ENCODE peak calls at places on chromosome 7, in five cellular contexts. V is stimulated activated CD8-positive, alpha-beta memory T cell treated with anti-CD3 and anti-CD28 coated beads, Interleukin-15, amount 100 ng/mL, for 24 hours; R is GM03348; D is Calu3; K is GM18507. I is an unnamed sample.

GRCh38 chr7:69691734-69692133 is 93.5 kb downstream of the AUTS2 start:
- DNase-seq in V (no peak), R (no peak), D (no peak), K (no peak), I (no peak)

GRCh38 chr7:21767300-21767900 is 178.3 kb downstream of the CDCA7L start:
- DNase-seq in V (no peak), R (peak; percentile 9), D (peak; percentile 80), K (peak; percentile 15), I (peak; percentile 15)

GRCh38 chr7:46848944-46849343 is 733.0 kb downstream of the TNS3 start:
- DNase-seq in V (no peak), R (no peak), D (no peak), K (no peak), I (no peak)

GRCh38 chr7:35519971-35520809 is 174.7 kb downstream of the HERPUD2 start:
- DNase-seq in V (no peak), R (peak; percentile 67), D (peak; percentile 86), K (peak; percentile 50), I (peak; percentile 20)

GRCh38 chr7:25771491-25771890 is 380.5 kb upstream of the NFE2L3 start:
- DNase-seq in V (no peak), R (no peak), D (no peak), K (no peak), I (no peak)

GRCh38 chr7:114084381-114085312 is 165.8 kb upstream of the PPP1R3A start:
- DNase-seq in V (no peak), R (peak; percentile 24), D (peak; percentile 38), K (no peak), I (no peak)

GRCh38 chr7:29480934-29481625 is 82.6 kb upstream of the PRR15 start:
- DNase-seq in V (no peak), R (no peak), D (no peak), K (no peak), I (no peak)

GRCh38 chr7:74483402-74484336 is 30.0 kb downstream of the GTF2IRD1 start:
- DNase-seq in V (no peak), R (peak; percentile 53), D (no peak), K (no peak), I (no peak)

GRCh38 chr7:47423196-47423595 is 158.7 kb downstream of the TNS3 start:
- DNase-seq in V (no peak), R (no peak), D (no peak), K (no peak), I (no peak)

GRCh38 chr7:109336531-109336930 is 766.9 kb downstream of the DNAJB9 start:
- DNase-seq in V (no peak), R (no peak), D (no peak), K (no peak), I (no peak)

GRCh38 chr7:119175916-119176627 is 951.6 kb downstream of the ANKRD7 start:
- DNase-seq in V (no peak), R (peak; percentile 35), D (peak; percentile 66), K (no peak), I (peak; percentile 23)

GRCh38 chr7:151680810-151681209 is 161.1 kb upstream of the RHEB start:
- DNase-seq in V (no peak), R (peak; percentile 61), D (no peak), K (no peak), I (no peak)

GRCh38 chr7:17130281-17131059 is 168.0 kb upstream of the AHR start:
- DNase-seq in V (no peak), R (peak; percentile 51), D (peak; percentile 78), K (no peak), I (no peak)

GRCh38 chr7:132546366-132547145 is 29.7 kb downstream of the PLXNA4 start:
- DNase-seq in V (no peak), R (peak; percentile 38), D (no peak), K (no peak), I (no peak)

GRCh38 chr7:32868116-32868515 is 23.4 kb downstream of the KBTBD2 start:
- DNase-seq in V (no peak), R (no peak), D (no peak), K (no peak), I (no peak)

GRCh38 chr7:2173184-2173827 is 59.4 kb downstream of the MAD1L1 start:
- DNase-seq in V (no peak), R (no peak), D (no peak), K (no peak), I (no peak)

GRCh38 chr7:34759477-34760125 is 101.6 kb downstream of the NPSR1 start:
- DNase-seq in V (no peak), R (peak; percentile 60), D (peak; percentile 53), K (no peak), I (peak; percentile 18)

GRCh38 chr7:21028990-21029337 is 242.3 kb upstream of the SP8 start:
- DNase-seq in V (no peak), R (no peak), D (no peak), K (no peak), I (no peak)

GRCh38 chr7:27194641-27195379 is 5.1 kb downstream of the HOXA13 start:
- DNase-seq in V (no peak), R (no peak), D (no peak), K (no peak), I (no peak)

GRCh38 chr7:21944616-21945373 is 904 bp downstream of the CDCA7L start:
- DNase-seq in V (no peak), R (no peak), D (peak; percentile 88), K (no peak), I (no peak)

GRCh38 chr7:98643232-98643985 is 26.3 kb downstream of the NPTX2 start:
- DNase-seq in V (no peak), R (no peak), D (no peak), K (no peak), I (no peak)

GRCh38 chr7:67614843-67615242 is 618.2 kb downstream of the TYW1 start:
- DNase-seq in V (no peak), R (no peak), D (no peak), K (no peak), I (no peak)

GRCh38 chr7:119482209-119482608 is 790.8 kb upstream of the KCND2 start:
- DNase-seq in V (no peak), R (peak; percentile 12), D (peak; percentile 51), K (no peak), I (no peak)

GRCh38 chr7:25862993-25863726 is 288.8 kb upstream of the NFE2L3 start:
- DNase-seq in V (no peak), R (no peak), D (no peak), K (no peak), I (no peak)

GRCh38 chr7:139566075-139566474 is 42.6 kb downstream of the CLEC2L start:
- DNase-seq in V (no peak), R (no peak), D (no peak), K (no peak), I (no peak)

GRCh38 chr7:18390523-18390907 is 105.0 kb upstream of the HDAC9 start:
- DNase-seq in V (no peak), R (no peak), D (no peak), K (no peak), I (no peak)

GRCh38 chr7:26151096-26151495 is 902 bp upstream of the NFE2L3 start:
- DNase-seq in V (no peak), R (no peak), D (no peak), K (no peak), I (no peak)

GRCh38 chr7:95631545-95631944 is 35.2 kb upstream of the PDK4 start:
- DNase-seq in V (no peak), R (no peak), D (no peak), K (no peak), I (no peak)

GRCh38 chr7:128206017-128206746 is 34.9 kb upstream of the LEP start:
- DNase-seq in V (no peak), R (no peak), D (no peak), K (no peak), I (no peak)

GRCh38 chr7:131244259-131244852 is 83.3 kb upstream of the MKLN1 start:
- DNase-seq in V (no peak), R (peak; percentile 88), D (peak; percentile 44), K (no peak), I (peak; percentile 80)

GRCh38 chr7:100190059-100190711 is 12.5 kb downstream of the STAG3 start:
- DNase-seq in V (no peak), R (peak; percentile 48), D (no peak), K (no peak), I (peak; percentile 30)

GRCh38 chr7:121204537-121204936 is 124.3 kb upstream of the WNT16 start:
- DNase-seq in V (no peak), R (no peak), D (no peak), K (no peak), I (no peak)

GRCh38 chr7:155106356-155106755 is 36.2 kb downstream of the HTR5A start:
- DNase-seq in V (no peak), R (no peak), D (no peak), K (no peak), I (no peak)

GRCh38 chr7:79458796-79459195 is 5.3 kb upstream of the MAGI2 start:
- DNase-seq in V (no peak), R (peak; percentile 29), D (no peak), K (no peak), I (no peak)